ENCODE peak calls at places on chromosomes 2 and 18, in nine cellular contexts. One of them, this sample, is unnamed.

GRCh38 chr2:28404086-28404485 is 11.4 kb downstream of the FOSL2 start:
- DNase-seq in stimulated activated CD8-positive, alpha-beta memory T cell treated with anti-CD3 and anti-CD28 coated beads, Interleukin-15, amount 100 ng/mL, for 4 hours: no peak
- DNase-seq in stimulated activated CD4-positive, alpha-beta T cell treated with anti-CD3 and anti-CD28 coated beads, Interleukin-15, amount 100 ng/mL, for 24 hours: no peak
- DNase-seq in cardiac septum: peak; percentile 39
- DNase-seq in EH: no peak
- DNase-seq in GM20000: no peak
- DNase-seq in left ventricle myocardium superior: no peak
- DNase-seq in activated CD8-positive, alpha-beta T cell treated with anti-CD3 and anti-CD28 coated beads, Interleukin-2, amount 10 ng/mL, durations not matched to agents 7 days and 5 days: no peak
- DNase-seq in OCI-LY7: no peak
- DNase-seq in this sample: no peak

GRCh38 chr2:176960736-176961135 is 251.9 kb upstream of the HNRNPA3 start:
- DNase-seq in left ventricle myocardium superior: no peak
- DNase-seq in OCI-LY7: no peak
- DNase-seq in cardiac septum: no peak
- DNase-seq in GM20000: no peak
- DNase-seq in stimulated activated CD8-positive, alpha-beta memory T cell treated with anti-CD3 and anti-CD28 coated beads, Interleukin-15, amount 100 ng/mL, for 4 hours: no peak
- DNase-seq in activated CD8-positive, alpha-beta T cell treated with anti-CD3 and anti-CD28 coated beads, Interleukin-2, amount 10 ng/mL, durations not matched to agents 7 days and 5 days: no peak
- DNase-seq in EH: no peak
- DNase-seq in stimulated activated CD4-positive, alpha-beta T cell treated with anti-CD3 and anti-CD28 coated beads, Interleukin-15, amount 100 ng/mL, for 24 hours: no peak
- DNase-seq in this sample: no peak

GRCh38 chr2:127619191-127619590 is 26.8 kb upstream of the GPR17 start:
- DNase-seq in stimulated activated CD8-positive, alpha-beta memory T cell treated with anti-CD3 and anti-CD28 coated beads, Interleukin-15, amount 100 ng/mL, for 4 hours: no peak
- DNase-seq in GM20000: no peak
- DNase-seq in left ventricle myocardium superior: no peak
- DNase-seq in OCI-LY7: no peak
- DNase-seq in activated CD8-positive, alpha-beta T cell treated with anti-CD3 and anti-CD28 coated beads, Interleukin-2, amount 10 ng/mL, durations not matched to agents 7 days and 5 days: no peak
- DNase-seq in stimulated activated CD4-positive, alpha-beta T cell treated with anti-CD3 and anti-CD28 coated beads, Interleukin-15, amount 100 ng/mL, for 24 hours: no peak
- DNase-seq in EH: no peak
- DNase-seq in cardiac septum: no peak
- DNase-seq in this sample: peak; percentile 27

GRCh38 chr2:191851159-191851558 is 4.3 kb upstream of the CAVIN2 start:
- DNase-seq in EH: no peak
- DNase-seq in GM20000: no peak
- DNase-seq in cardiac septum: no peak
- DNase-seq in stimulated activated CD4-positive, alpha-beta T cell treated with anti-CD3 and anti-CD28 coated beads, Interleukin-15, amount 100 ng/mL, for 24 hours: no peak
- DNase-seq in OCI-LY7: no peak
- DNase-seq in activated CD8-positive, alpha-beta T cell treated with anti-CD3 and anti-CD28 coated beads, Interleukin-2, amount 10 ng/mL, durations not matched to agents 7 days and 5 days: no peak
- DNase-seq in stimulated activated CD8-positive, alpha-beta memory T cell treated with anti-CD3 and anti-CD28 coated beads, Interleukin-15, amount 100 ng/mL, for 4 hours: no peak
- DNase-seq in left ventricle myocardium superior: no peak
- DNase-seq in this sample: no peak

GRCh38 chr2:222594679-222595078 is 61.2 kb downstream of the FARSB start:
- DNase-seq in OCI-LY7: no peak
- DNase-seq in activated CD8-positive, alpha-beta T cell treated with anti-CD3 and anti-CD28 coated beads, Interleukin-2, amount 10 ng/mL, durations not matched to agents 7 days and 5 days: no peak
- DNase-seq in stimulated activated CD4-positive, alpha-beta T cell treated with anti-CD3 and anti-CD28 coated beads, Interleukin-15, amount 100 ng/mL, for 24 hours: no peak
- DNase-seq in cardiac septum: no peak
- DNase-seq in stimulated activated CD8-positive, alpha-beta memory T cell treated with anti-CD3 and anti-CD28 coated beads, Interleukin-15, amount 100 ng/mL, for 4 hours: no peak
- DNase-seq in GM20000: no peak
- DNase-seq in EH: peak; percentile 71
- DNase-seq in left ventricle myocardium superior: no peak
- DNase-seq in this sample: no peak

GRCh38 chr2:44740678-44741077 is 200.8 kb upstream of the SIX3 start:
- DNase-seq in activated CD8-positive, alpha-beta T cell treated with anti-CD3 and anti-CD28 coated beads, Interleukin-2, amount 10 ng/mL, durations not matched to agents 7 days and 5 days: no peak
- DNase-seq in OCI-LY7: no peak
- DNase-seq in cardiac septum: no peak
- DNase-seq in stimulated activated CD8-positive, alpha-beta memory T cell treated with anti-CD3 and anti-CD28 coated beads, Interleukin-15, amount 100 ng/mL, for 4 hours: no peak
- DNase-seq in left ventricle myocardium superior: no peak
- DNase-seq in EH: peak; percentile 10
- DNase-seq in GM20000: no peak
- DNase-seq in stimulated activated CD4-positive, alpha-beta T cell treated with anti-CD3 and anti-CD28 coated beads, Interleukin-15, amount 100 ng/mL, for 24 hours: no peak
- DNase-seq in this sample: no peak

GRCh38 chr2:153595939-153596338 is 117.4 kb upstream of the RPRM start:
- DNase-seq in left ventricle myocardium superior: no peak
- DNase-seq in GM20000: no peak
- DNase-seq in OCI-LY7: no peak
- DNase-seq in stimulated activated CD8-positive, alpha-beta memory T cell treated with anti-CD3 and anti-CD28 coated beads, Interleukin-15, amount 100 ng/mL, for 4 hours: no peak
- DNase-seq in stimulated activated CD4-positive, alpha-beta T cell treated with anti-CD3 and anti-CD28 coated beads, Interleukin-15, amount 100 ng/mL, for 24 hours: no peak
- DNase-seq in cardiac septum: no peak
- DNase-seq in EH: no peak
- DNase-seq in activated CD8-positive, alpha-beta T cell treated with anti-CD3 and anti-CD28 coated beads, Interleukin-2, amount 10 ng/mL, durations not matched to agents 7 days and 5 days: no peak
- DNase-seq in this sample: no peak

GRCh38 chr18:31493171-31493570 is 4.8 kb upstream of the DSG2 start:
- DNase-seq in stimulated activated CD4-positive, alpha-beta T cell treated with anti-CD3 and anti-CD28 coated beads, Interleukin-15, amount 100 ng/mL, for 24 hours: no peak
- DNase-seq in activated CD8-positive, alpha-beta T cell treated with anti-CD3 and anti-CD28 coated beads, Interleukin-2, amount 10 ng/mL, durations not matched to agents 7 days and 5 days: no peak
- DNase-seq in left ventricle myocardium superior: no peak
- DNase-seq in EH: no peak
- DNase-seq in GM20000: no peak
- DNase-seq in OCI-LY7: no peak
- DNase-seq in stimulated activated CD8-positive, alpha-beta memory T cell treated with anti-CD3 and anti-CD28 coated beads, Interleukin-15, amount 100 ng/mL, for 4 hours: no peak
- DNase-seq in cardiac septum: no peak
- DNase-seq in this sample: no peak

GRCh38 chr2:10794891-10795290 is 17.7 kb downstream of the PDIA6 start:
- DNase-seq in EH: no peak
- DNase-seq in left ventricle myocardium superior: no peak
- DNase-seq in stimulated activated CD4-positive, alpha-beta T cell treated with anti-CD3 and anti-CD28 coated beads, Interleukin-15, amount 100 ng/mL, for 24 hours: no peak
- DNase-seq in GM20000: no peak
- DNase-seq in activated CD8-positive, alpha-beta T cell treated with anti-CD3 and anti-CD28 coated beads, Interleukin-2, amount 10 ng/mL, durations not matched to agents 7 days and 5 days: no peak
- DNase-seq in OCI-LY7: no peak
- DNase-seq in stimulated activated CD8-positive, alpha-beta memory T cell treated with anti-CD3 and anti-CD28 coated beads, Interleukin-15, amount 100 ng/mL, for 4 hours: no peak
- DNase-seq in cardiac septum: no peak
- DNase-seq in this sample: no peak

GRCh38 chr2:86194751-86195054 is 559 bp downstream of the IMMT start:
- DNase-seq in stimulated activated CD4-positive, alpha-beta T cell treated with anti-CD3 and anti-CD28 coated beads, Interleukin-15, amount 100 ng/mL, for 24 hours: no peak
- DNase-seq in GM20000: no peak
- DNase-seq in left ventricle myocardium superior: no peak
- DNase-seq in cardiac septum: peak; percentile 96
- DNase-seq in OCI-LY7: no peak
- DNase-seq in EH: no peak
- DNase-seq in stimulated activated CD8-positive, alpha-beta memory T cell treated with anti-CD3 and anti-CD28 coated beads, Interleukin-15, amount 100 ng/mL, for 4 hours: no peak
- DNase-seq in activated CD8-positive, alpha-beta T cell treated with anti-CD3 and anti-CD28 coated beads, Interleukin-2, amount 10 ng/mL, durations not matched to agents 7 days and 5 days: no peak
- DNase-seq in this sample: peak; percentile 97

GRCh38 chr2:70962211-70962884 is 16.1 kb upstream of the ANKRD53 start:
- DNase-seq in activated CD8-positive, alpha-beta T cell treated with anti-CD3 and anti-CD28 coated beads, Interleukin-2, amount 10 ng/mL, durations not matched to agents 7 days and 5 days: peak; percentile 20
- DNase-seq in left ventricle myocardium superior: no peak
- DNase-seq in OCI-LY7: no peak
- DNase-seq in GM20000: no peak
- DNase-seq in stimulated activated CD4-positive, alpha-beta T cell treated with anti-CD3 and anti-CD28 coated beads, Interleukin-15, amount 100 ng/mL, for 24 hours: no peak
- DNase-seq in stimulated activated CD8-positive, alpha-beta memory T cell treated with anti-CD3 and anti-CD28 coated beads, Interleukin-15, amount 100 ng/mL, for 4 hours: no peak
- DNase-seq in cardiac septum: peak; percentile 44
- DNase-seq in EH: no peak
- DNase-seq in this sample: no peak

GRCh38 chr2:225282858-225283693 is 116.4 kb upstream of the NYAP2 start:
- DNase-seq in activated CD8-positive, alpha-beta T cell treated with anti-CD3 and anti-CD28 coated beads, Interleukin-2, amount 10 ng/mL, durations not matched to agents 7 days and 5 days: peak; percentile 45
- DNase-seq in cardiac septum: no peak
- DNase-seq in stimulated activated CD8-positive, alpha-beta memory T cell treated with anti-CD3 and anti-CD28 coated beads, Interleukin-15, amount 100 ng/mL, for 4 hours: no peak
- DNase-seq in OCI-LY7: peak; percentile 41
- DNase-seq in EH: peak; percentile 57
- DNase-seq in GM20000: peak; percentile 36
- DNase-seq in left ventricle myocardium superior: no peak
- DNase-seq in stimulated activated CD4-positive, alpha-beta T cell treated with anti-CD3 and anti-CD28 coated beads, Interleukin-15, amount 100 ng/mL, for 24 hours: peak; percentile 10
- DNase-seq in this sample: no peak

GRCh38 chr2:72780483-72780882 is 45.4 kb downstream of the EXOC6B start:
- DNase-seq in stimulated activated CD4-positive, alpha-beta T cell treated with anti-CD3 and anti-CD28 coated beads, Interleukin-15, amount 100 ng/mL, for 24 hours: no peak
- DNase-seq in GM20000: no peak
- DNase-seq in cardiac septum: no peak
- DNase-seq in left ventricle myocardium superior: no peak
- DNase-seq in stimulated activated CD8-positive, alpha-beta memory T cell treated with anti-CD3 and anti-CD28 coated beads, Interleukin-15, amount 100 ng/mL, for 4 hours: no peak
- DNase-seq in activated CD8-positive, alpha-beta T cell treated with anti-CD3 and anti-CD28 coated beads, Interleukin-2, amount 10 ng/mL, durations not matched to agents 7 days and 5 days: no peak
- DNase-seq in OCI-LY7: no peak
- DNase-seq in EH: peak; percentile 61
- DNase-seq in this sample: no peak

GRCh38 chr2:201707753-201708152 is 9.3 kb upstream of the MPP4 start:
- DNase-seq in activated CD8-positive, alpha-beta T cell treated with anti-CD3 and anti-CD28 coated beads, Interleukin-2, amount 10 ng/mL, durations not matched to agents 7 days and 5 days: no peak
- DNase-seq in stimulated activated CD8-positive, alpha-beta memory T cell treated with anti-CD3 and anti-CD28 coated beads, Interleukin-15, amount 100 ng/mL, for 4 hours: no peak
- DNase-seq in OCI-LY7: no peak
- DNase-seq in GM20000: no peak
- DNase-seq in cardiac septum: no peak
- DNase-seq in stimulated activated CD4-positive, alpha-beta T cell treated with anti-CD3 and anti-CD28 coated beads, Interleukin-15, amount 100 ng/mL, for 24 hours: no peak
- DNase-seq in EH: peak; percentile 72
- DNase-seq in left ventricle myocardium superior: no peak
- DNase-seq in this sample: no peak

GRCh38 chr2:185219981-185220380 is 518.6 kb upstream of the FSIP2 start:
- DNase-seq in GM20000: no peak
- DNase-seq in left ventricle myocardium superior: no peak
- DNase-seq in stimulated activated CD8-positive, alpha-beta memory T cell treated with anti-CD3 and anti-CD28 coated beads, Interleukin-15, amount 100 ng/mL, for 4 hours: no peak
- DNase-seq in activated CD8-positive, alpha-beta T cell treated with anti-CD3 and anti-CD28 coated beads, Interleukin-2, amount 10 ng/mL, durations not matched to agents 7 days and 5 days: no peak
- DNase-seq in stimulated activated CD4-positive, alpha-beta T cell treated with anti-CD3 and anti-CD28 coated beads, Interleukin-15, amount 100 ng/mL, for 24 hours: no peak
- DNase-seq in EH: no peak
- DNase-seq in OCI-LY7: no peak
- DNase-seq in cardiac septum: no peak
- DNase-seq in this sample: no peak

GRCh38 chr2:33267745-33268144 is 208.7 kb upstream of the RASGRP3 start:
- DNase-seq in GM20000: no peak
- DNase-seq in cardiac septum: no peak
- DNase-seq in left ventricle myocardium superior: no peak
- DNase-seq in stimulated activated CD4-positive, alpha-beta T cell treated with anti-CD3 and anti-CD28 coated beads, Interleukin-15, amount 100 ng/mL, for 24 hours: no peak
- DNase-seq in stimulated activated CD8-positive, alpha-beta memory T cell treated with anti-CD3 and anti-CD28 coated beads, Interleukin-15, amount 100 ng/mL, for 4 hours: no peak
- DNase-seq in OCI-LY7: no peak
- DNase-seq in EH: peak; percentile 76
- DNase-seq in activated CD8-positive, alpha-beta T cell treated with anti-CD3 and anti-CD28 coated beads, Interleukin-2, amount 10 ng/mL, durations not matched to agents 7 days and 5 days: no peak
- DNase-seq in this sample: no peak

GRCh38 chr18:31512203-31512764 is 14.3 kb downstream of the DSG2 start:
- DNase-seq in EH: peak; percentile 75
- DNase-seq in stimulated activated CD4-positive, alpha-beta T cell treated with anti-CD3 and anti-CD28 coated beads, Interleukin-15, amount 100 ng/mL, for 24 hours: no peak
- DNase-seq in OCI-LY7: no peak
- DNase-seq in GM20000: no peak
- DNase-seq in activated CD8-positive, alpha-beta T cell treated with anti-CD3 and anti-CD28 coated beads, Interleukin-2, amount 10 ng/mL, durations not matched to agents 7 days and 5 days: no peak
- DNase-seq in left ventricle myocardium superior: no peak
- DNase-seq in stimulated activated CD8-positive, alpha-beta memory T cell treated with anti-CD3 and anti-CD28 coated beads, Interleukin-15, amount 100 ng/mL, for 4 hours: no peak
- DNase-seq in cardiac septum: no peak
- DNase-seq in this sample: peak; percentile 81

GRCh38 chr2:241898681-241899270 is 29.2 kb downstream of the RTP5 start:
- DNase-seq in activated CD8-positive, alpha-beta T cell treated with anti-CD3 and anti-CD28 coated beads, Interleukin-2, amount 10 ng/mL, durations not matched to agents 7 days and 5 days: peak; percentile 18
- DNase-seq in cardiac septum: peak; percentile 73
- DNase-seq in stimulated activated CD4-positive, alpha-beta T cell treated with anti-CD3 and anti-CD28 coated beads, Interleukin-15, amount 100 ng/mL, for 24 hours: no peak
- DNase-seq in GM20000: no peak
- DNase-seq in OCI-LY7: no peak
- DNase-seq in stimulated activated CD8-positive, alpha-beta memory T cell treated with anti-CD3 and anti-CD28 coated beads, Interleukin-15, amount 100 ng/mL, for 4 hours: no peak
- DNase-seq in left ventricle myocardium superior: peak; percentile 41
- DNase-seq in EH: no peak
- DNase-seq in this sample: no peak

This sample was measured in Peyer's patch.